ENCODE peak calls at places on chromosomes 12 and 14, in nine cellular contexts. One of them, this sample, is unnamed.

GRCh38 chr12:31620311-31620710 is 29.4 kb upstream of the DENND5B start:
- DNase-seq in neural progenitor cell: no peak
- DNase-seq in mammary epithelial cell: peak
- DNase-seq in stimulated activated CD8-positive, alpha-beta memory T cell treated with anti-CD3 and anti-CD28 coated beads, Interleukin-15, amount 100 ng/mL, for 1 hour: no peak
- DNase-seq in endothelial cell of umbilical vein: no peak
- DNase-seq in stimulated activated CD4-positive, alpha-beta T cell treated with anti-CD3 and anti-CD28 coated beads, Interleukin-12 subunit alpha, Interleukin-12 subunit beta, amount 100 ng/mL, for 24 hours: no peak
- DNase-seq in adipocyte: no peak
- DNase-seq in midbrain: no peak
- DNase-seq in left colon: no peak
- DNase-seq in this sample: no peak

GRCh38 chr14:74521756-74522155 is 28.2 kb downstream of the ISCA2 start:
- DNase-seq in neural progenitor cell: no peak
- DNase-seq in mammary epithelial cell: no peak
- DNase-seq in stimulated activated CD8-positive, alpha-beta memory T cell treated with anti-CD3 and anti-CD28 coated beads, Interleukin-15, amount 100 ng/mL, for 1 hour: no peak
- DNase-seq in endothelial cell of umbilical vein: no peak
- DNase-seq in stimulated activated CD4-positive, alpha-beta T cell treated with anti-CD3 and anti-CD28 coated beads, Interleukin-12 subunit alpha, Interleukin-12 subunit beta, amount 100 ng/mL, for 24 hours: no peak
- DNase-seq in adipocyte: no peak
- DNase-seq in midbrain: no peak
- DNase-seq in left colon: no peak
- DNase-seq in this sample: no peak

GRCh38 chr14:76968621-76969063 is 59.9 kb downstream of the IRF2BPL start:
- DNase-seq in neural progenitor cell: no peak
- DNase-seq in mammary epithelial cell: no peak
- DNase-seq in stimulated activated CD8-positive, alpha-beta memory T cell treated with anti-CD3 and anti-CD28 coated beads, Interleukin-15, amount 100 ng/mL, for 1 hour: no peak
- DNase-seq in endothelial cell of umbilical vein: no peak
- DNase-seq in stimulated activated CD4-positive, alpha-beta T cell treated with anti-CD3 and anti-CD28 coated beads, Interleukin-12 subunit alpha, Interleukin-12 subunit beta, amount 100 ng/mL, for 24 hours: no peak
- DNase-seq in adipocyte: no peak
- DNase-seq in midbrain: no peak
- DNase-seq in left colon: no peak
- DNase-seq in this sample: no peak

GRCh38 chr12:100044266-100044665 is 59.5 kb upstream of the ANKS1B start:
- DNase-seq in neural progenitor cell: no peak
- DNase-seq in mammary epithelial cell: no peak
- DNase-seq in stimulated activated CD8-positive, alpha-beta memory T cell treated with anti-CD3 and anti-CD28 coated beads, Interleukin-15, amount 100 ng/mL, for 1 hour: no peak
- DNase-seq in endothelial cell of umbilical vein: peak
- DNase-seq in stimulated activated CD4-positive, alpha-beta T cell treated with anti-CD3 and anti-CD28 coated beads, Interleukin-12 subunit alpha, Interleukin-12 subunit beta, amount 100 ng/mL, for 24 hours: no peak
- DNase-seq in adipocyte: no peak
- DNase-seq in midbrain: no peak
- DNase-seq in left colon: no peak
- DNase-seq in this sample: no peak

GRCh38 chr14:31024577-31025334 is 693 bp upstream of the AP4S1 start:
- DNase-seq in neural progenitor cell: no peak
- DNase-seq in mammary epithelial cell: peak
- DNase-seq in stimulated activated CD8-positive, alpha-beta memory T cell treated with anti-CD3 and anti-CD28 coated beads, Interleukin-15, amount 100 ng/mL, for 1 hour: no peak
- DNase-seq in endothelial cell of umbilical vein: peak
- DNase-seq in stimulated activated CD4-positive, alpha-beta T cell treated with anti-CD3 and anti-CD28 coated beads, Interleukin-12 subunit alpha, Interleukin-12 subunit beta, amount 100 ng/mL, for 24 hours: no peak
- DNase-seq in adipocyte: no peak
- DNase-seq in midbrain: peak
- DNase-seq in left colon: no peak
- DNase-seq in this sample: no peak

GRCh38 chr12:62123721-62124203 is 136.4 kb upstream of the USP15 start:
- DNase-seq in neural progenitor cell: peak
- DNase-seq in mammary epithelial cell: peak
- DNase-seq in stimulated activated CD8-positive, alpha-beta memory T cell treated with anti-CD3 and anti-CD28 coated beads, Interleukin-15, amount 100 ng/mL, for 1 hour: no peak
- DNase-seq in endothelial cell of umbilical vein: peak
- DNase-seq in stimulated activated CD4-positive, alpha-beta T cell treated with anti-CD3 and anti-CD28 coated beads, Interleukin-12 subunit alpha, Interleukin-12 subunit beta, amount 100 ng/mL, for 24 hours: no peak
- DNase-seq in adipocyte: peak
- DNase-seq in midbrain: peak
- DNase-seq in left colon: peak
- DNase-seq in this sample: no peak

GRCh38 chr14:60249321-60250251 is 565 bp downstream of the PPM1A start:
- DNase-seq in neural progenitor cell: peak
- DNase-seq in mammary epithelial cell: peak
- DNase-seq in stimulated activated CD8-positive, alpha-beta memory T cell treated with anti-CD3 and anti-CD28 coated beads, Interleukin-15, amount 100 ng/mL, for 1 hour: peak
- DNase-seq in endothelial cell of umbilical vein: peak
- DNase-seq in stimulated activated CD4-positive, alpha-beta T cell treated with anti-CD3 and anti-CD28 coated beads, Interleukin-12 subunit alpha, Interleukin-12 subunit beta, amount 100 ng/mL, for 24 hours: peak
- DNase-seq in adipocyte: peak
- DNase-seq in midbrain: peak
- DNase-seq in left colon: peak
- DNase-seq in this sample: peak

GRCh38 chr14:95585971-95586620 is 51.2 kb downstream of the GLRX5 start:
- DNase-seq in neural progenitor cell: no peak
- DNase-seq in mammary epithelial cell: no peak
- DNase-seq in stimulated activated CD8-positive, alpha-beta memory T cell treated with anti-CD3 and anti-CD28 coated beads, Interleukin-15, amount 100 ng/mL, for 1 hour: no peak
- DNase-seq in endothelial cell of umbilical vein: no peak
- DNase-seq in stimulated activated CD4-positive, alpha-beta T cell treated with anti-CD3 and anti-CD28 coated beads, Interleukin-12 subunit alpha, Interleukin-12 subunit beta, amount 100 ng/mL, for 24 hours: no peak
- DNase-seq in adipocyte: no peak
- DNase-seq in midbrain: no peak
- DNase-seq in left colon: no peak
- DNase-seq in this sample: no peak

GRCh38 chr12:84822541-84822940 is 90.1 kb downstream of the SLC6A15 start:
- DNase-seq in neural progenitor cell: no peak
- DNase-seq in mammary epithelial cell: no peak
- DNase-seq in stimulated activated CD8-positive, alpha-beta memory T cell treated with anti-CD3 and anti-CD28 coated beads, Interleukin-15, amount 100 ng/mL, for 1 hour: no peak
- DNase-seq in endothelial cell of umbilical vein: no peak
- DNase-seq in stimulated activated CD4-positive, alpha-beta T cell treated with anti-CD3 and anti-CD28 coated beads, Interleukin-12 subunit alpha, Interleukin-12 subunit beta, amount 100 ng/mL, for 24 hours: no peak
- DNase-seq in adipocyte: peak
- DNase-seq in midbrain: no peak
- DNase-seq in left colon: no peak
- DNase-seq in this sample: no peak

GRCh38 chr12:60947533-60947932 is 1312.7 kb upstream of the USP15 start:
- DNase-seq in neural progenitor cell: no peak
- DNase-seq in mammary epithelial cell: no peak
- DNase-seq in stimulated activated CD8-positive, alpha-beta memory T cell treated with anti-CD3 and anti-CD28 coated beads, Interleukin-15, amount 100 ng/mL, for 1 hour: no peak
- DNase-seq in endothelial cell of umbilical vein: no peak
- DNase-seq in stimulated activated CD4-positive, alpha-beta T cell treated with anti-CD3 and anti-CD28 coated beads, Interleukin-12 subunit alpha, Interleukin-12 subunit beta, amount 100 ng/mL, for 24 hours: no peak
- DNase-seq in adipocyte: peak
- DNase-seq in midbrain: no peak
- DNase-seq in left colon: no peak
- DNase-seq in this sample: no peak